ENCODE peak calls at places on chromosomes 12 and 14, in five cellular contexts. N is AG04449; J is heart right ventricle; H is OCI-LY7; V is CD8-positive, alpha-beta T cell. M is an unnamed sample.
A peak's percentile ranks its signal among the peaks of the same experiment; 100 is the strongest.

GRCh38 chr14:37054869-37055268 is 117.5 kb downstream of the SLC25A21 start:
- DNase-seq in N (no peak), J (no peak), H (no peak), V (no peak), M (no peak)

GRCh38 chr14:58663494-58664111 is 25.8 kb downstream of the DACT1 start:
- DNase-seq in N (peak; percentile 66), J (no peak), H (no peak), V (no peak), M (no peak)

GRCh38 chr14:67417633-67418032 is 5.7 kb upstream of the PLEK2 start:
- DNase-seq in N (no peak), J (no peak), H (no peak), V (no peak), M (no peak)

GRCh38 chr14:68779761-68780323 is 13.0 kb downstream of the ZFP36L1 start:
- DNase-seq in N (peak; percentile 82), J (no peak), H (no peak), V (peak; percentile 52), M (peak; percentile 55)

GRCh38 chr12:14408208-14408607 is 42.7 kb downstream of the ATF7IP start:
- DNase-seq in N (no peak), J (no peak), H (no peak), V (no peak), M (no peak)

GRCh38 chr12:24574538-24574937 is 374.4 kb downstream of the BCAT1 start:
- DNase-seq in N (no peak), J (no peak), H (no peak), V (no peak), M (no peak)

GRCh38 chr12:96210376-96211055 is 16.3 kb downstream of the ELK3 start:
- DNase-seq in N (no peak), J (no peak), H (no peak), V (peak; percentile 26), M (no peak)

GRCh38 chr14:87041290-87042020 is 951.5 kb downstream of the GALC start:
- DNase-seq in N (no peak), J (no peak), H (peak; percentile 39), V (no peak), M (no peak)

GRCh38 chr14:72549848-72550247 is 344.1 kb downstream of the DPF3 start:
- DNase-seq in N (no peak), J (no peak), H (no peak), V (no peak), M (no peak)

GRCh38 chr14:70237710-70238109 is 49.0 kb upstream of the SLC8A3 start:
- DNase-seq in N (no peak), J (no peak), H (no peak), V (no peak), M (peak; percentile 97)

GRCh38 chr12:32483993-32484392 is 84.6 kb downstream of the FGD4 start:
- DNase-seq in N (no peak), J (no peak), H (no peak), V (no peak), M (no peak)

GRCh38 chr12:32490801-32491200 is 91.4 kb downstream of the FGD4 start:
- DNase-seq in N (no peak), J (no peak), H (no peak), V (no peak), M (no peak)

GRCh38 chr12:32486158-32486557 is 86.8 kb downstream of the FGD4 start:
- DNase-seq in N (no peak), J (no peak), H (no peak), V (no peak), M (no peak)

GRCh38 chr12:32489070-32489469 is 89.7 kb downstream of the FGD4 start:
- DNase-seq in N (no peak), J (no peak), H (no peak), V (no peak), M (no peak)

GRCh38 chr12:32488132-32488531 is 88.8 kb downstream of the FGD4 start:
- DNase-seq in N (no peak), J (no peak), H (no peak), V (no peak), M (no peak)
- H3K4me3 ChIP-seq in N (no peak overlapping the region), J (no peak overlapping the region), H (no peak overlapping the region), V (no peak overlapping the region), M (no peak overlapping the region)

DNA sequence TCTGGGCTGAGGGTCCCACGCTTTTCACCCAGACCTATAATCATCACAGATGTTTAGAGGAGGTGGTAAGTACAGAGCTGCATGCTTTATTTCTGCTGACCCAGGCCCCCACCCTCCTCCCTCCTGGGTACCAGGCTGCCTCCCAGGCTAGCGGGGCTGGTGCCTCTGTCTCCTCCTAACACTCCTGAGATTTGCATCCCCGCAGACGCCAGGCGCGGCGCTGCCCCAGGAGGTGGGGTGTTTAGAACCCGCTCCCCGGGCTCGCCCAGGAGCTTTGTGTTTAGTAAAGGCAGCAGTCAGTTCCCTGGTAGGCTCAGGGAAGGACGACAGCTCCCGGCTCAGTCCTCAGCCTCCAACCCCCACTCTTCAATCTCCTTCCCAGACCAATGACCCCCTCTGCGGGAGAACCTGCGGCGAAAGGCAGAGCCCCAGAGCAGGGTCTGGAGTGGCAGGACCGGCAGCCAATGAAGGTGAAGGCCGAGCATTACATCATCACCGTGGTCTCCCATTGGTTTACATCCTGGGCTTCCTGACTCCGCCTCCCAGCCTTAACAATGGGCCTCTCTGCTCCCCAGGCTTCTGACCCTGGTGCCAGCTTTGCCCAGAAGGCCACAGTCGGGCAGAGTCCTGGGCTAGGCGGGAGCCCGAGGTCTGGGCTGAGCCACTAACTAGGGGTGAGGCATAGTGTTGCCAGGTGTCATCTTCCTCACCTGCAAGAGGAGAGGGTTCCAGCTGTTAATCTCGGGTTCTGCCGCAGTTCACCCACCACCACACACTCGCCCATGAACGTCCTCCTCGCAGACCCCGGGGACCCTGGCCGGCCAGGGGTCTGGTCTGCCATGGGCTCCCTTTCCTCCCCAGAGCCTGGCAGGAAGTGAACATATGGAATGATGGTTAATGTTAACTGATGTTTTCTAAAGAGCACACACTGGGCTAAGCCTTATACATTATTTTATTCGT is 57.5 kb downstream of the CALM1 start:
- DNase-seq in N (no peak), J (peak; percentile 89), H (peak; percentile 16), V (no peak), M (peak; percentile 18)
- H3K4me3 ChIP-seq in N (peak overlapping the region; percentile 43), J (peak overlapping the region; percentile 46), H (no peak overlapping the region), V (no peak overlapping the region), M (no peak overlapping the region)

GRCh38 chr14:75720828-75721227 is 59.8 kb downstream of the TTLL5 start:
- DNase-seq in N (no peak), J (peak; percentile 66), H (no peak), V (no peak), M (no peak)
- H3K4me3 ChIP-seq in N (no peak overlapping the region), J (peak overlapping the region; percentile 4), H (no peak overlapping the region), V (no peak overlapping the region), M (no peak overlapping the region)

DNA sequence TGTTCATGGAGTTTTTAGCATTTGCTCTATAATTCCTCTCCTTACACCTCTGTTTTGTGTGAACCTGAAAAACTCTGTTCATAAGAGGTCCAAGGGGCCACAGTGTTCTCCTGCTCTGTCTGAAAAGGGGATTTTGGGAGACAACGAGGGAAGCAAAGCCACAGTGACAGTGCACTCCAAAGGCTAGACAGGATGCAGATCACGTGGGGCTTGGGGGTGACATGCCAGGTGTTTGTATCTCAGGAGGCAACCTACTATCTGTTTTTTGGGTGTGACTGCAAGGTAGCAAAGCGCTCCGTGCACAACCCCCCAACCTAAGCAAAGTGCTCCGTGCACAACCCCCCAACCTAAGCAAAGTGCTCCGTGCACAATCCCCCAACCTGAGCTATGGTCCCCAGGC is 5.1 kb upstream of the CHD4 start:
- DNase-seq in N (no peak), J (no peak), H (peak; percentile 69), V (peak; percentile 30), M (peak; percentile 69)
- H3K4me3 ChIP-seq in N (no peak overlapping the region), J (no peak overlapping the region), H (peak overlapping the region; percentile 54), V (peak overlapping the region; percentile 30), M (peak overlapping the region; percentile 2)